ENCODE peak calls at places on chromosomes 4 and X, in ten cellular contexts. One of them, this sample, is unnamed.

GRCh38 chr4:86543560-86544312 is 50.4 kb upstream of the PTPN13 start:
- DNase-seq in AG04450: no peak
- DNase-seq in fibroblast of lung: peak
- DNase-seq in foreskin keratinocyte: peak
- DNase-seq in lower leg skin: no peak
- DNase-seq in GM12865: no peak
- DNase-seq in AG09309: no peak
- DNase-seq in mesothelial cell of epicardium: no peak
- DNase-seq in astrocyte: peak
- DNase-seq in epithelial cell of esophagus: no peak
- DNase-seq in this sample: no peak

GRCh38 chr4:184345573-184345922 is 127.9 kb upstream of the ENPP6 start:
- DNase-seq in AG04450: no peak
- DNase-seq in fibroblast of lung: no peak
- DNase-seq in foreskin keratinocyte: no peak
- DNase-seq in lower leg skin: peak
- DNase-seq in GM12865: no peak
- DNase-seq in AG09309: no peak
- DNase-seq in mesothelial cell of epicardium: no peak
- DNase-seq in astrocyte: no peak
- DNase-seq in epithelial cell of esophagus: no peak
- DNase-seq in this sample: no peak

GRCh38 chrX:53211391-53211978 is 13.5 kb downstream of the KDM5C start:
- DNase-seq in AG04450: no peak
- DNase-seq in fibroblast of lung: peak
- DNase-seq in foreskin keratinocyte: peak
- DNase-seq in lower leg skin: no peak
- DNase-seq in GM12865: no peak
- DNase-seq in AG09309: no peak
- DNase-seq in mesothelial cell of epicardium: no peak
- DNase-seq in astrocyte: peak
- DNase-seq in epithelial cell of esophagus: peak
- DNase-seq in this sample: peak

GRCh38 chr4:168841682-168842019 is 168.4 kb downstream of the CBR4 start:
- DNase-seq in AG04450: no peak
- DNase-seq in fibroblast of lung: no peak
- DNase-seq in foreskin keratinocyte: no peak
- DNase-seq in lower leg skin: no peak
- DNase-seq in GM12865: no peak
- DNase-seq in AG09309: no peak
- DNase-seq in mesothelial cell of epicardium: no peak
- DNase-seq in astrocyte: no peak
- DNase-seq in epithelial cell of esophagus: no peak
- DNase-seq in this sample: no peak

GRCh38 chrX:149495573-149496071 is 9.5 kb downstream of the IDS start:
- DNase-seq in AG04450: no peak
- DNase-seq in fibroblast of lung: peak
- DNase-seq in foreskin keratinocyte: peak
- DNase-seq in lower leg skin: no peak
- DNase-seq in GM12865: no peak
- DNase-seq in AG09309: peak
- DNase-seq in mesothelial cell of epicardium: no peak
- DNase-seq in astrocyte: peak
- DNase-seq in epithelial cell of esophagus: peak
- DNase-seq in this sample: peak

GRCh38 chr4:47839259-47839658 is 1.4 kb upstream of the CORIN start:
- DNase-seq in AG04450: no peak
- DNase-seq in fibroblast of lung: peak
- DNase-seq in foreskin keratinocyte: peak
- DNase-seq in lower leg skin: peak
- DNase-seq in GM12865: peak
- DNase-seq in AG09309: peak
- DNase-seq in mesothelial cell of epicardium: no peak
- DNase-seq in astrocyte: no peak
- DNase-seq in epithelial cell of esophagus: peak
- DNase-seq in this sample: no peak

GRCh38 chrX:145687707-145688106 is 129.9 kb upstream of the SLITRK2 start:
- DNase-seq in AG04450: no peak
- DNase-seq in fibroblast of lung: no peak
- DNase-seq in foreskin keratinocyte: no peak
- DNase-seq in lower leg skin: no peak
- DNase-seq in GM12865: no peak
- DNase-seq in AG09309: no peak
- DNase-seq in mesothelial cell of epicardium: no peak
- DNase-seq in astrocyte: no peak
- DNase-seq in epithelial cell of esophagus: no peak
- DNase-seq in this sample: no peak

GRCh38 chr4:87589531-87589930 is 18.8 kb upstream of the DSPP start:
- DNase-seq in AG04450: peak
- DNase-seq in fibroblast of lung: peak
- DNase-seq in foreskin keratinocyte: peak
- DNase-seq in lower leg skin: no peak
- DNase-seq in GM12865: no peak
- DNase-seq in AG09309: peak
- DNase-seq in mesothelial cell of epicardium: no peak
- DNase-seq in astrocyte: peak
- DNase-seq in epithelial cell of esophagus: peak
- DNase-seq in this sample: peak

GRCh38 chr4:95212692-95213091 is 336.1 kb downstream of the UNC5C start:
- DNase-seq in AG04450: no peak
- DNase-seq in fibroblast of lung: no peak
- DNase-seq in foreskin keratinocyte: no peak
- DNase-seq in lower leg skin: no peak
- DNase-seq in GM12865: no peak
- DNase-seq in AG09309: no peak
- DNase-seq in mesothelial cell of epicardium: no peak
- DNase-seq in astrocyte: no peak
- DNase-seq in epithelial cell of esophagus: no peak
- DNase-seq in this sample: no peak

GRCh38 chrX:56232221-56233082 is at the start of gene KLF8:
- DNase-seq in AG04450: no peak
- DNase-seq in fibroblast of lung: no peak
- DNase-seq in foreskin keratinocyte: peak
- DNase-seq in lower leg skin: peak
- DNase-seq in GM12865: peak
- DNase-seq in AG09309: no peak
- DNase-seq in mesothelial cell of epicardium: no peak
- DNase-seq in astrocyte: no peak
- DNase-seq in epithelial cell of esophagus: peak
- DNase-seq in this sample: peak

GRCh38 chrX:123818243-123818642 is 41.6 kb upstream of the XIAP start:
- DNase-seq in AG04450: no peak
- DNase-seq in fibroblast of lung: peak
- DNase-seq in foreskin keratinocyte: peak
- DNase-seq in lower leg skin: no peak
- DNase-seq in GM12865: no peak
- DNase-seq in AG09309: no peak
- DNase-seq in mesothelial cell of epicardium: no peak
- DNase-seq in astrocyte: peak
- DNase-seq in epithelial cell of esophagus: peak
- DNase-seq in this sample: no peak

GRCh38 chrX:25156323-25156722 is 140.6 kb upstream of the ARX start:
- DNase-seq in AG04450: no peak
- DNase-seq in fibroblast of lung: peak
- DNase-seq in foreskin keratinocyte: no peak
- DNase-seq in lower leg skin: no peak
- DNase-seq in GM12865: no peak
- DNase-seq in AG09309: no peak
- DNase-seq in mesothelial cell of epicardium: no peak
- DNase-seq in astrocyte: peak
- DNase-seq in epithelial cell of esophagus: no peak
- DNase-seq in this sample: peak

GRCh38 chr4:153019906-153020305 is 83.8 kb downstream of the FHDC1 start:
- DNase-seq in AG04450: no peak
- DNase-seq in fibroblast of lung: no peak
- DNase-seq in foreskin keratinocyte: no peak
- DNase-seq in lower leg skin: no peak
- DNase-seq in GM12865: no peak
- DNase-seq in AG09309: no peak
- DNase-seq in mesothelial cell of epicardium: no peak
- DNase-seq in astrocyte: no peak
- DNase-seq in epithelial cell of esophagus: no peak
- DNase-seq in this sample: no peak

GRCh38 chrX:34562006-34562405 is 95.1 kb downstream of the TMEM47 start:
- DNase-seq in AG04450: no peak
- DNase-seq in fibroblast of lung: peak
- DNase-seq in foreskin keratinocyte: peak
- DNase-seq in lower leg skin: no peak
- DNase-seq in GM12865: no peak
- DNase-seq in AG09309: no peak
- DNase-seq in mesothelial cell of epicardium: no peak
- DNase-seq in astrocyte: no peak
- DNase-seq in epithelial cell of esophagus: peak
- DNase-seq in this sample: no peak

DNA sequence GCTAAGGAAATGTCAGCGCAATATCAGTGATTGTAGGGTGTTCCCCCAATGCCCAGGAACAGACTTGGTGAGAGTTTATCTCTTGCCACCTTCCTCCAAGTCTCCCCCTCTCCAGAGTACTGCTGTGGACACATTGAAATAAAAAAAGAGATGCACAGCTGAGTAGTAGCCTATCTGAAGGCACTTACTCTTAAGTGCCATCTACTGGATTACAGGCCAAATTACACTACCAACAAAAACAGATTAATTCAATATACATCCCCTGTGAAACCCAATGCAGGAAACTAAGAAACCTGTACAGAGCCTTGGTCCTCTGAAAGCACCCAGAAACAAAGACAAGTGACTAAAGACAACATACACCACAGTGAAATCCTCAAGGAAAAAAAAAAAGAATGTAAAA is 460.3 kb downstream of the ZIC3 start:
- DNase-seq in AG04450: no peak
- DNase-seq in fibroblast of lung: no peak
- DNase-seq in foreskin keratinocyte: no peak
- DNase-seq in lower leg skin: no peak
- DNase-seq in GM12865: peak
- DNase-seq in AG09309: no peak
- DNase-seq in mesothelial cell of epicardium: no peak
- DNase-seq in astrocyte: no peak
- DNase-seq in epithelial cell of esophagus: peak
- DNase-seq in this sample: peak
- TF ChIP-seq CTCF in AG04450: no peak
- TF ChIP-seq CTCF in fibroblast of lung: no peak
- TF ChIP-seq CTCF in foreskin keratinocyte: no peak
- TF ChIP-seq CTCF in lower leg skin: no peak
- TF ChIP-seq CTCF in GM12865: peak
- TF ChIP-seq CTCF in AG09309: peak
- TF ChIP-seq CTCF in mesothelial cell of epicardium: peak
- TF ChIP-seq CTCF in astrocyte: peak
- TF ChIP-seq CTCF in epithelial cell of esophagus: no peak
- TF ChIP-seq CTCF in this sample: peak

DNA sequence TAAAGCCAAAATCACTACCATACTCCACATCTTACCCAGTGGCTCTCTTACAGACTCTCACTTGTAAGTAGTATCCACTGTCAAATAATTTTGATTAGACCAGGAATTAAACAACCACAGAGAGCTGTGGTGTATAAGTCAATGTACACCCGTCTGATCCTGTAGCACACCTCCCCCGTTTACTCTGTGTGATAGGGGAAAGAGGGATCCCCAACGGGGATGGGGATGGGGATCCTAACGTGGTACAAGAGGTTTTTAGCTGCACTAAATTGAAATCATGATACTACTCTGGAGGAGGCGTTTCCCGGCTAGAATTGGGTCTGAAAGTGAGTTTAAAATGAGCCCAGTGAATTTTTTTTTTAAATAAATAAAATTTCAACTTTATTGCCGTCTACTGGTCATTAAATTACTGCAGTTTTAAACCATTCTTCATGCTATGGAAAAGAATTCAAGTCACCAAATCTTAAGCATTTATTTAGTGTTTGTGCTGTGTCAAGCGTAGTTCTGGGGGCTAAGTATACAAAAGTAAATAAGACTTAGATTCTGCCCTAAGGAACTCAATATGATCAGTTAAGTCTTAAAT is 76.6 kb downstream of the INTS12 start:
- DNase-seq in AG04450: no peak
- DNase-seq in fibroblast of lung: no peak
- DNase-seq in foreskin keratinocyte: no peak
- DNase-seq in lower leg skin: no peak
- DNase-seq in GM12865: no peak
- DNase-seq in AG09309: no peak
- DNase-seq in mesothelial cell of epicardium: no peak
- DNase-seq in astrocyte: no peak
- DNase-seq in epithelial cell of esophagus: no peak
- DNase-seq in this sample: peak
- TF ChIP-seq CTCF in AG04450: no peak
- TF ChIP-seq CTCF in fibroblast of lung: no peak
- TF ChIP-seq CTCF in foreskin keratinocyte: no peak
- TF ChIP-seq CTCF in lower leg skin: no peak
- TF ChIP-seq CTCF in GM12865: no peak
- TF ChIP-seq CTCF in AG09309: peak
- TF ChIP-seq CTCF in mesothelial cell of epicardium: no peak
- TF ChIP-seq CTCF in astrocyte: peak
- TF ChIP-seq CTCF in epithelial cell of esophagus: peak
- TF ChIP-seq CTCF in this sample: peak

DNA sequence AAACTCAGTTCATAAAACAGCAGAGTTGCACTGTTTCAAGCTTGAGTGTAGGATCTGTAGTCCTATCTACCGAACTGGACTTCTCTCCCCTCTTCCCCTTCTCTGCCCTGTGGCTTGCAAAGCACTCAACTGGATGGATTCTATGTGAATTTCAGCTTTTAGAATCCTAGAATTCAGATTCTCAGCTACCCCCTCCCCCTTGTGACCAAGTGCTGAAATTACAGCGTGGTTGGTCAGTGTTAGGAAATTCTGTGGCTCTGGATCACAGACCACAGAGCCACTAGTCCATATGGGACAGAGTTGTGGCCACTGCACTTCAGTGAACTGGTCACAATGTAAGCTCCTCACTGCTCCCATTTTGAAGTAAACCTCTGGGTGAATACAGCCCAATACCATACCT is 64.6 kb upstream of the TRPC5 start:
- DNase-seq in AG04450: no peak
- DNase-seq in fibroblast of lung: peak
- DNase-seq in foreskin keratinocyte: no peak
- DNase-seq in lower leg skin: no peak
- DNase-seq in GM12865: peak
- DNase-seq in AG09309: no peak
- DNase-seq in mesothelial cell of epicardium: no peak
- DNase-seq in astrocyte: no peak
- DNase-seq in epithelial cell of esophagus: peak
- DNase-seq in this sample: peak
- TF ChIP-seq CTCF in AG04450: peak
- TF ChIP-seq CTCF in fibroblast of lung: peak
- TF ChIP-seq CTCF in foreskin keratinocyte: no peak
- TF ChIP-seq CTCF in lower leg skin: no peak
- TF ChIP-seq CTCF in GM12865: peak
- TF ChIP-seq CTCF in AG09309: peak
- TF ChIP-seq CTCF in mesothelial cell of epicardium: peak
- TF ChIP-seq CTCF in astrocyte: peak
- TF ChIP-seq CTCF in epithelial cell of esophagus: no peak
- TF ChIP-seq CTCF in this sample: peak

DNA sequence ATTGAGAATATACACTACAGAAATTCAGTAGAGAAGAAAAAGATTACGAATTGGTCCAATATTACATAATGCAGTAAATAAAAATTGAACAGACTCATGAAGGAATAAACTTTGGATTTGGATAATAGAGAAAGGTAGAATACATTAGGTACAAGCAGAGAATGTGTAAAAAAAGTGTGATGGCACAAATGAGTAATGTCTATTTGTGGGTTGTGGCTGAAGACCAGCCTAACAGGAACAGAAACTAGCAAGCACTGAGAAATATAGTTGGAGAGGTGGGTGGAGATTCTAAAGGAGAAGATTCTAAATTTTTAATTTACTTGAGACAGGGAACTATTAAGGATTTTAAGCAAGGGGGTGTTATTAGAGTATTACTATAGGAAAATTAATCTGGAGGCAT is 15.2 kb upstream of the CLOCK start:
- DNase-seq in AG04450: no peak
- DNase-seq in fibroblast of lung: no peak
- DNase-seq in foreskin keratinocyte: no peak
- DNase-seq in lower leg skin: no peak
- DNase-seq in GM12865: peak
- DNase-seq in AG09309: no peak
- DNase-seq in mesothelial cell of epicardium: no peak
- DNase-seq in astrocyte: no peak
- DNase-seq in epithelial cell of esophagus: peak
- DNase-seq in this sample: no peak
- TF ChIP-seq CTCF in AG04450: no peak
- TF ChIP-seq CTCF in fibroblast of lung: no peak
- TF ChIP-seq CTCF in foreskin keratinocyte: no peak
- TF ChIP-seq CTCF in lower leg skin: no peak
- TF ChIP-seq CTCF in GM12865: no peak
- TF ChIP-seq CTCF in AG09309: no peak
- TF ChIP-seq CTCF in mesothelial cell of epicardium: no peak
- TF ChIP-seq CTCF in astrocyte: no peak
- TF ChIP-seq CTCF in epithelial cell of esophagus: no peak
- TF ChIP-seq CTCF in this sample: no peak